ENCODE peak calls at places on chromosomes 1 and 21, in six cellular contexts. J is pulmonary artery endothelial cell; R is DMS79 treated with DMSO at 0.1 percent for 48 hours; K is stimulated activated CD4-positive, alpha-beta T cell treated with anti-CD3 and anti-CD28 coated beads, Interleukin-2, amount 100 ng/mL, for 48 hours; O is NCI-H748 treated with DMSO at 0.1 percent for 48 hours; V is activated T-helper 1 cell treated with Interleukin-2 at 50 U/mL for 16 hours. F is an unnamed sample.

GRCh38 chr1:202577381-202577780 is 132.9 kb downstream of the SYT2 start:
- DNase-seq in J (no peak), R (no peak), V (no peak), O (no peak), K (no peak), F (no peak)

GRCh38 chr1:182133181-182133580 is 71.7 kb upstream of the ZNF648 start:
- DNase-seq in J (no peak), V (no peak), O (no peak), K (no peak), R (no peak), F (no peak)

GRCh38 chr1:112060266-112060665 is 70.8 kb upstream of the KCND3 start:
- DNase-seq in K (no peak), V (no peak), O (no peak), J (no peak), R (no peak), F (no peak)

GRCh38 chr21:26210614-26211013 is 40.0 kb upstream of the APP start:
- DNase-seq in K (no peak), V (no peak), O (no peak), R (no peak), J (no peak), F (no peak)

GRCh38 chr1:199029855-199030254 is 391.0 kb downstream of the PTPRC start:
- DNase-seq in R (no peak), K (no peak), V (no peak), O (no peak), J (no peak), F (no peak)

GRCh38 chr1:167136191-167136614 is 42.3 kb downstream of the STYXL2 start:
- DNase-seq in O (no peak), J (no peak), V (no peak), R (no peak), K (no peak), F (no peak)

GRCh38 chr1:183361081-183361480 is 57.1 kb downstream of the NMNAT2 start:
- DNase-seq in R (no peak), O (no peak), V (no peak), K (no peak), J (no peak), F (no peak)

GRCh38 chr1:23167353-23168078 is 1.1 kb downstream of the LUZP1 start:
- DNase-seq in R (peak; percentile 27), O (no peak), J (no peak), V (peak; percentile 21), K (no peak), F (no peak)

GRCh38 chr1:167095368-167095767 is 1.5 kb downstream of the STYXL2 start:
- DNase-seq in V (no peak), R (no peak), K (no peak), J (no peak), O (no peak), F (no peak)

GRCh38 chr1:235954306-235955283 is 87.9 kb upstream of the LYST start:
- DNase-seq in V (peak; percentile 9), J (no peak), R (peak; percentile 75), O (no peak), K (no peak), F (no peak)

GRCh38 chr1:113854234-113854633 is 17.3 kb downstream of the PTPN22 start:
- DNase-seq in V (no peak), J (no peak), O (no peak), R (no peak), K (no peak), F (no peak)

GRCh38 chr1:217892750-217893149 is 261.6 kb downstream of the SPATA17 start:
- DNase-seq in R (no peak), V (no peak), K (no peak), O (no peak), J (no peak), F (no peak)

GRCh38 chr1:94279462-94279861 is 42.1 kb upstream of the ARHGAP29 start:
- DNase-seq in V (no peak), O (no peak), R (no peak), K (no peak), J (no peak), F (no peak)

GRCh38 chr21:25925064-25925463 is 190.3 kb downstream of the GABPA start:
- DNase-seq in O (no peak), V (no peak), R (no peak), K (no peak), J (no peak), F (no peak)